ENCODE peak calls at places on chromosomes 16 and 17, in four cellular contexts. N is uterus, A is suprapubic skin, G is esophagus squamous epithelium. F is an unnamed sample.
A peak's percentile ranks its signal among the peaks of the same experiment; 100 is the strongest.

GRCh38 chr17:40854175-40854814 is 12.7 kb downstream of the KRT12 start:
- DNase-seq in N (no peak), A (no peak), G (no peak), F (no peak)

GRCh38 chr17:46772013-46772878 is 46.2 kb downstream of the WNT3 start:
- DNase-seq in N (no peak), A (peak; percentile 66), G (no peak), F (no peak)

GRCh38 chr16:3431779-3432219 is 11.5 kb downstream of the ZNF597 start:
- DNase-seq in N (peak; percentile 37), A (peak; percentile 66), G (no peak), F (no peak)

GRCh38 chr16:79598341-79599181 is 2.0 kb downstream of the MAF start:
- DNase-seq in N (peak; percentile 64), A (peak; percentile 76), G (no peak), F (peak; percentile 38)

GRCh38 chr17:5832886-5833285 is 237.3 kb upstream of the WSCD1 start:
- DNase-seq in N (no peak), A (no peak), G (no peak), F (no peak)

GRCh38 chr17:68674271-68674925 is 73.2 kb upstream of the FAM20A start:
- DNase-seq in N (no peak), A (no peak), G (no peak), F (no peak)

GRCh38 chr16:66903544-66904427 is 14.9 kb downstream of the CDH16 start:
- DNase-seq in N (no peak), A (no peak), G (no peak), F (no peak)

GRCh38 chr16:58299757-58300349 is 5.0 kb upstream of the PRSS54 start:
- DNase-seq in N (no peak), A (no peak), G (no peak), F (no peak)

GRCh38 chr17:83195330-83196087 is 116.1 kb downstream of the METRNL start:
- DNase-seq in N (peak; percentile 36), A (peak; percentile 83), G (no peak), F (peak; percentile 73)

GRCh38 chr17:64441772-64442549 is 7.0 kb upstream of the MILR1 start:
- DNase-seq in N (no peak), A (no peak), G (no peak), F (no peak)

GRCh38 chr17:82224666-82225065 is 4.2 kb upstream of the SLC16A3 start:
- DNase-seq in N (no peak), A (no peak), G (no peak), F (no peak)

GRCh38 chr16:24430937-24431760 is 108.2 kb upstream of the RBBP6 start:
- DNase-seq in N (no peak), A (no peak), G (no peak), F (no peak)

GRCh38 chr16:6682142-6682811 is 650.4 kb upstream of the RBFOX1 start:
- DNase-seq in N (no peak), A (no peak), G (no peak), F (no peak)

GRCh38 chr16:89033304-89033703 is 56.3 kb upstream of the CBFA2T3 start:
- DNase-seq in N (no peak), A (no peak), G (no peak), F (no peak)

GRCh38 chr17:15279011-15279477 is 13.9 kb upstream of the PMP22 start:
- DNase-seq in N (no peak), A (no peak), G (no peak), F (no peak)

GRCh38 chr17:48641541-48642058 is 15.4 kb upstream of the HOXB9 start:
- DNase-seq in N (no peak), A (no peak), G (no peak), F (no peak)

GRCh38 chr16:66900721-66901441 is 17.8 kb downstream of the CDH16 start:
- DNase-seq in N (peak; percentile 55), A (no peak), G (no peak), F (no peak)

GRCh38 chr17:720706-721539 is 6.3 kb upstream of the VPS53 start:
- DNase-seq in N (no peak), A (no peak), G (no peak), F (no peak)

GRCh38 chr17:64941045-64941444 is 21.8 kb upstream of the LRRC37A3 start:
- DNase-seq in N (no peak), A (no peak), G (no peak), F (no peak)

GRCh38 chr17:61015966-61016365 is 338.3 kb downstream of the BCAS3 start:
- DNase-seq in N (no peak), A (no peak), G (no peak), F (no peak)

GRCh38 chr16:64589836-64590235 is 532.0 kb downstream of the CDH11 start:
- DNase-seq in N (no peak), A (no peak), G (no peak), F (no peak)

GRCh38 chr17:15261818-15262290 is 3.3 kb downstream of the PMP22 start:
- DNase-seq in N (no peak), A (no peak), G (no peak), F (no peak)

GRCh38 chr16:77288222-77288621 is 89.0 kb downstream of the SYCE1L start:
- DNase-seq in N (no peak), A (no peak), G (no peak), F (no peak)

GRCh38 chr17:33292981-33293867 is at the start of gene ASIC2:
- DNase-seq in N (no peak), A (no peak), G (no peak), F (no peak)

GRCh38 chr16:47475786-47476185 is 14.7 kb downstream of the PHKB start:
- DNase-seq in N (no peak), A (no peak), G (no peak), F (no peak)

GRCh38 chr16:69937465-69937951 is 13.6 kb upstream of the CLEC18A start:
- DNase-seq in N (no peak), A (no peak), G (no peak), F (no peak)

GRCh38 chr17:82734987-82735866 is at the start of gene FN3K:
- DNase-seq in N (peak; percentile 68), A (peak; percentile 78), G (no peak), F (peak; percentile 40)

GRCh38 chr17:75645501-75645888 is 12.3 kb downstream of the SMIM5 start:
- DNase-seq in N (no peak), A (no peak), G (no peak), F (peak; percentile 58)

GRCh38 chr16:53780051-53780450 is 76.1 kb downstream of the FTO start:
- DNase-seq in N (no peak), A (no peak), G (no peak), F (peak; percentile 75)

GRCh38 chr17:12790806-12791148 is 1.5 kb downstream of the ARHGAP44 start:
- DNase-seq in N (no peak), A (no peak), G (no peak), F (no peak)

GRCh38 chr16:23869052-23869451 is 33.3 kb downstream of the PRKCB start:
- DNase-seq in N (no peak), A (no peak), G (no peak), F (no peak)

GRCh38 chr16:4666537-4667202 is 26.7 kb upstream of the NUDT16L1 start:
- DNase-seq in N (no peak), A (no peak), G (no peak), F (no peak)

GRCh38 chr16:31386157-31386984 is 6.8 kb upstream of the ITGAD start:
- DNase-seq in N (no peak), A (no peak), G (no peak), F (no peak)

GRCh38 chr16:86874141-86874540 is 295.8 kb downstream of the FOXL1 start:
- DNase-seq in N (no peak), A (no peak), G (no peak), F (no peak)

GRCh38 chr16:53216798-53217197 is 162.0 kb downstream of the CHD9 start:
- DNase-seq in N (no peak), A (no peak), G (no peak), F (no peak)

GRCh38 chr16:86364653-86365380 is 145.5 kb upstream of the FOXF1 start:
- DNase-seq in N (no peak), A (no peak), G (no peak), F (no peak)

GRCh38 chr17:75181608-75182318 is 996 bp downstream of the SUMO2 start:
- DNase-seq in N (no peak), A (no peak), G (no peak), F (peak; percentile 17)

GRCh38 chr16:53099318-53100130 is 44.7 kb downstream of the CHD9 start:
- DNase-seq in N (peak; percentile 92), A (peak; percentile 94), G (peak; percentile 55), F (peak; percentile 96)

GRCh38 chr17:9004132-9004960 is 17.0 kb upstream of the NTN1 start:
- DNase-seq in N (no peak), A (no peak), G (no peak), F (no peak)
- H3K4me3 ChIP-seq in N (no peak overlapping the region), A (peak overlapping the region; percentile 60), G (peak overlapping the region; percentile 46), F (peak overlapping the region; percentile 28)

DNA sequence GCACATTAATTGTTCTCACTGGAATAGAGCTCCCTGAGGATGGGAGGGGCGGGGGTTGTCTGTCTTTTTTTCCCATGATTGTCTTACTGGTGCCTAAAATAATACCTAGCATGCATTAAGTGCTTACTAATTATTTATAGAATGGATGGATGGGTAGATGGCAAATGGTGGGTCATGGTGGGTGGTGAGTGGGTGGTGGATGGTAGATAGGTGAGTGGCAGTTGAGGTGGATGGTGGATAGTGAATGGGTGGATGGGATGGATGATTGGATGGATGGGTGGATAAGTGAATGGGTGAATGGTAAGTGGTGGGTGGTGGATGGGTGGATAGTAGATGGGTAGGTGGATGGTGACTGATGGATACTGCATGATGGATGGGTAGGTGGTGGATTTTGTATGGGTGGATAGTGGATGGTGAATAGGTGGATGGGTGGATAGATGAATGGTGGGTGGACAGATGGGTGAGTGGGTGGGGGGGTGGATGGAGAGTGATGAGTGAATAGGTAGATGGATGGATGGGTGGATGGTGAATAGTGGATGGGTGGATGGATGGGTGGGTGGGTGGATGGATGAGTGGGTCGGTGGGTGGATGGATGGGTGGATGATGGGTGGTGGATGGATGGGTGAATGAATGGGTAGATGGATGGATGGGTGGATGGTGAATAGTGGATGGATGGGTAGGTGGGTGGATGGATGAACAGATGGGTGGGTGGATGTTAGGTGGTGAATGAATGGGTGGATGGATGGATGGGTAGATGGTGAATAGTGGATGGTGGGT is 51.6 kb downstream of the RBFOX3 start:
- DNase-seq in N (no peak), A (no peak), G (no peak), F (no peak)
- TF ChIP-seq POLR2A in N (no peak), A (no peak), G (no peak), F (no peak)

GRCh38 chr17:3944485-3945388 is 19.5 kb downstream of the ATP2A3 start:
- DNase-seq in N (peak; percentile 72), A (peak; percentile 78), G (no peak), F (peak; percentile 54)
- H3K4me3 ChIP-seq in N (no peak overlapping the region), A (peak overlapping the region; percentile 36), G (peak overlapping the region; percentile 24), F (peak overlapping the region; percentile 23)

GRCh38 chr17:1880851-1881630 is 51.2 kb downstream of the RPA1 start:
- DNase-seq in N (no peak), A (no peak), G (no peak), F (no peak)
- TF ChIP-seq POLR2A in N (no peak), A (no peak), G (no peak), F (no peak)

GRCh38 chr16:979859-980594 is 1.5 kb upstream of the SOX8 start:
- DNase-seq in N (no peak), A (no peak), G (no peak), F (no peak)
- H3K4me3 ChIP-seq in N (no peak overlapping the region), A (peak overlapping the region; percentile 60), G (peak overlapping the region; percentile 39), F (peak overlapping the region; percentile 27)

F was measured in prostate gland.